ENCODE peak calls at places on chromosome 12, in eight cellular contexts. A is neural progenitor cell, L is mucosa of descending colon, H is adipocyte, X is GM03348, I is tibial nerve, P is substantia nigra, S is lower leg skin. R is an unnamed sample.

GRCh38 chr12:3537916-3538690 is 47.1 kb downstream of the PRMT8 start:
- DNase-seq in S (peak; percentile 60), A (no peak), I (no peak), H (no peak), X (no peak), P (no peak), L (no peak), R (no peak)

GRCh38 chr12:55797068-55797467 is 20.5 kb downstream of the SARNP start:
- DNase-seq in H (peak; percentile 59), S (no peak), L (peak; percentile 49), X (peak; percentile 53), I (no peak), A (peak; percentile 78), P (peak; percentile 3), R (no peak)

GRCh38 chr12:58540480-58541299 is 379.6 kb downstream of the LRIG3 start:
- DNase-seq in S (peak; percentile 94), X (peak; percentile 76), P (peak; percentile 60), A (peak; percentile 92), H (peak; percentile 93), I (peak; percentile 30), L (peak; percentile 67), R (peak; percentile 91)

GRCh38 chr12:71865166-71865713 is 25.7 kb downstream of the TBC1D15 start:
- DNase-seq in I (no peak), X (peak; percentile 90), P (no peak), A (no peak), L (no peak), S (peak; percentile 26), H (peak; percentile 71), R (no peak)

GRCh38 chr12:20410746-20411145 is 42.4 kb downstream of the PDE3A start:
- DNase-seq in S (no peak), X (no peak), A (no peak), L (no peak), I (no peak), H (no peak), P (no peak), R (no peak)

GRCh38 chr12:68521321-68521839 is 89.3 kb upstream of the RAP1B start:
- DNase-seq in P (no peak), X (peak; percentile 82), H (peak; percentile 88), I (no peak), A (no peak), L (no peak), S (no peak), R (no peak)

GRCh38 chr12:48758186-48758585 is 30.7 kb downstream of the ADCY6 start:
- DNase-seq in S (no peak), L (no peak), P (no peak), A (no peak), X (no peak), I (no peak), H (no peak), R (no peak)

GRCh38 chr12:78316150-78316549 is 485.5 kb downstream of the NAV3 start:
- DNase-seq in A (peak; percentile 28), P (no peak), H (no peak), L (no peak), S (no peak), X (no peak), I (no peak), R (no peak)

GRCh38 chr12:109476807-109477184 is 304 bp downstream of the KCTD10 start:
- DNase-seq in A (no peak), I (no peak), S (no peak), H (peak; percentile 46), X (no peak), P (no peak), L (no peak), R (no peak)

GRCh38 chr12:49632401-49632800 is 9.0 kb downstream of the PRPF40B start:
- DNase-seq in H (no peak), I (no peak), L (no peak), S (no peak), P (no peak), A (no peak), X (no peak), R (no peak)

GRCh38 chr12:116818948-116819832 is 62.1 kb downstream of the HRK start:
- DNase-seq in S (peak; percentile 97), H (peak; percentile 95), P (peak; percentile 82), X (peak; percentile 99), A (peak; percentile 97), I (peak; percentile 73), L (peak; percentile 92), R (peak; percentile 97)

GRCh38 chr12:68235576-68235975 is 10.0 kb upstream of the IL26 start:
- DNase-seq in L (no peak), A (no peak), S (no peak), P (no peak), H (no peak), X (no peak), I (no peak), R (no peak)

GRCh38 chr12:67077617-67078016 is 191.5 kb upstream of the CAND1 start:
- DNase-seq in P (no peak), S (no peak), I (no peak), H (peak; percentile 54), L (no peak), X (no peak), A (no peak), R (no peak)

GRCh38 chr12:29103539-29103974 is 45.5 kb upstream of the FAR2 start:
- DNase-seq in I (no peak), H (no peak), A (no peak), L (peak; percentile 23), X (no peak), S (no peak), P (no peak), R (no peak)

GRCh38 chr12:1920436-1920835 is 2.0 kb upstream of the CACNA2D4 start:
- DNase-seq in L (no peak), P (no peak), I (no peak), X (no peak), A (no peak), H (no peak), S (peak; percentile 59), R (no peak)

GRCh38 chr12:80636832-80637231 is 70.6 kb upstream of the MYF6 start:
- DNase-seq in I (no peak), P (no peak), A (no peak), S (no peak), H (peak; percentile 4), X (no peak), L (no peak), R (no peak)

GRCh38 chr12:106780010-106780625 is 5.6 kb downstream of the RIC8B start:
- DNase-seq in H (peak; percentile 12), A (no peak), L (no peak), S (no peak), X (no peak), P (no peak), I (no peak), R (peak; percentile 29)

GRCh38 chr12:56146492-56147460 is 5.6 kb upstream of the MYL6B start:
- DNase-seq in P (no peak), S (no peak), H (no peak), I (no peak), L (peak; percentile 71), A (no peak), X (no peak), R (no peak)

GRCh38 chr12:5166976-5167375 is 123.3 kb downstream of the KCNA5 start:
- DNase-seq in I (no peak), H (peak; percentile 77), S (no peak), L (peak; percentile 6), X (peak; percentile 90), A (no peak), P (no peak), R (no peak)

GRCh38 chr12:89622115-89622514 is 86.5 kb downstream of the ATP2B1 start:
- DNase-seq in L (no peak), S (no peak), X (no peak), A (no peak), H (no peak), P (no peak), I (no peak), R (no peak)

GRCh38 chr12:2389079-2389790 is 336.4 kb downstream of the CACNA1C start:
- DNase-seq in H (no peak), S (peak; percentile 9), A (no peak), I (no peak), L (no peak), X (peak; percentile 39), P (no peak), R (no peak)

GRCh38 chr12:50720501-50720900 is 43.4 kb upstream of the ATF1 start:
- DNase-seq in I (no peak), S (no peak), A (no peak), P (no peak), H (no peak), X (no peak), L (no peak), R (no peak)

GRCh38 chr12:79512068-79512467 is 178.7 kb downstream of the PAWR start:
- DNase-seq in A (peak; percentile 47), S (no peak), X (no peak), H (no peak), I (no peak), P (no peak), L (no peak), R (peak; percentile 53)

GRCh38 chr12:75831413-75831812 is 200.2 kb downstream of the PHLDA1 start:
- DNase-seq in H (no peak), A (no peak), P (no peak), L (no peak), S (no peak), X (no peak), I (no peak), R (no peak)

GRCh38 chr12:69512820-69513219 is 42.6 kb downstream of the FRS2 start:
- DNase-seq in P (no peak), A (no peak), L (no peak), I (no peak), H (no peak), X (no peak), S (no peak), R (no peak)

GRCh38 chr12:49980501-49981158 is 7.9 kb downstream of the AQP6 start:
- DNase-seq in L (no peak), P (no peak), X (no peak), S (peak; percentile 25), H (no peak), I (no peak), A (peak; percentile 41), R (peak; percentile 25)

GRCh38 chr12:79737875-79738718 is 47.3 kb upstream of the PAWR start:
- DNase-seq in L (peak; percentile 85), H (peak; percentile 84), I (no peak), X (peak; percentile 68), A (peak; percentile 74), P (no peak), S (no peak), R (peak; percentile 12)

GRCh38 chr12:126432780-126433179 is 1367.5 kb downstream of the AACS start:
- DNase-seq in H (no peak), A (no peak), X (no peak), S (no peak), P (no peak), L (no peak), I (no peak), R (no peak)

GRCh38 chr12:105995986-105996385 is 142.8 kb downstream of the NUAK1 start:
- DNase-seq in X (no peak), A (no peak), L (no peak), S (no peak), I (no peak), P (no peak), H (no peak), R (no peak)

GRCh38 chr12:96506776-96507175 is 17.4 kb downstream of the CFAP54 start:
- DNase-seq in S (no peak), I (no peak), A (no peak), X (no peak), H (no peak), P (no peak), L (no peak), R (no peak)

GRCh38 chr12:53065470-53065869 is 13.7 kb downstream of the SPRYD3 start:
- DNase-seq in H (no peak), X (no peak), L (no peak), P (no peak), S (peak; percentile 86), A (no peak), I (no peak), R (no peak)

GRCh38 chr12:58139894-58140293 is 198.5 kb downstream of the ATP23 start:
- DNase-seq in X (no peak), S (no peak), L (no peak), P (no peak), I (no peak), H (no peak), A (no peak), R (peak; percentile 26)

GRCh38 chr12:122894173-122895121 is 1.5 kb downstream of the VPS37B start:
- DNase-seq in I (no peak), P (no peak), H (no peak), A (no peak), L (peak; percentile 84), S (no peak), X (no peak), R (no peak)

GRCh38 chr12:49702676-49703228 is 4.5 kb downstream of the FMNL3 start:
- DNase-seq in H (peak; percentile 44), S (no peak), X (no peak), P (no peak), L (no peak), I (no peak), A (no peak), R (no peak)